ENCODE peak calls at places on chromosomes 2 and 18, in seven cellular contexts. J, Z, D, Q, R, W and F are unnamed samples.

GRCh38 chr18:39205565-39205964 is 1640.0 kb upstream of the CELF4 start:
- DNase-seq in J (no peak), Z (no peak), D (no peak), Q (no peak), R (no peak), W (no peak), F (no peak)

GRCh38 chr2:85166021-85166420 is 32.8 kb downstream of the TCF7L1 start:
- DNase-seq in J (no peak), Z (no peak), D (no peak), Q (no peak), R (no peak), W (no peak), F (no peak)

GRCh38 chr2:168978461-168978861 is 52.7 kb downstream of the ABCB11 start:
- DNase-seq in J (peak; percentile 83), Z (no peak), D (no peak), Q (no peak), R (no peak), W (no peak), F (no peak)

GRCh38 chr2:36366491-36367120 is 11.0 kb downstream of the CRIM1 start:
- DNase-seq in J (peak; percentile 44), Z (no peak), D (no peak), Q (no peak), R (no peak), W (no peak), F (no peak)

GRCh38 chr2:112121682-112122254 is 16.4 kb upstream of the FBLN7 start:
- DNase-seq in J (peak; percentile 69), Z (peak; percentile 64), D (peak; percentile 38), Q (no peak), R (no peak), W (no peak), F (peak; percentile 46)

GRCh38 chr2:33559986-33560385 is 39.1 kb downstream of the FAM98A start:
- DNase-seq in J (no peak), Z (no peak), D (no peak), Q (no peak), R (no peak), W (no peak), F (no peak)

GRCh38 chr2:77054938-77055337 is 467.2 kb downstream of the LRRTM4 start:
- DNase-seq in J (no peak), Z (no peak), D (no peak), Q (no peak), R (no peak), W (no peak), F (no peak)

GRCh38 chr2:101779190-101779589 is 81.7 kb downstream of the MAP4K4 start:
- DNase-seq in J (peak; percentile 32), Z (no peak), D (no peak), Q (no peak), R (no peak), W (no peak), F (no peak)

GRCh38 chr18:23369231-23369630 is 83.9 kb upstream of the RIOK3 start:
- DNase-seq in J (no peak), Z (no peak), D (no peak), Q (no peak), R (no peak), W (no peak), F (peak; percentile 41)

GRCh38 chr18:75343389-75343788 is 84.1 kb downstream of the SMIM21 start:
- DNase-seq in J (no peak), Z (no peak), D (no peak), Q (no peak), R (no peak), W (no peak), F (no peak)

GRCh38 chr18:37124511-37124910 is 295.6 kb downstream of the KIAA1328 start:
- DNase-seq in J (no peak), Z (no peak), D (no peak), Q (no peak), R (no peak), W (no peak), F (no peak)

GRCh38 chr2:54444503-54444902 is 11.6 kb upstream of the SPTBN1 start:
- DNase-seq in J (no peak), Z (no peak), D (peak; percentile 26), Q (no peak), R (no peak), W (no peak), F (no peak)

GRCh38 chr18:76874643-76875389 is 52.5 kb downstream of the ZNF236 start:
- DNase-seq in J (no peak), Z (no peak), D (no peak), Q (no peak), R (no peak), W (no peak), F (peak; percentile 2)

GRCh38 chr2:164126960-164127359 is 391.2 kb upstream of the FIGN start:
- DNase-seq in J (no peak), Z (no peak), D (no peak), Q (no peak), R (no peak), W (no peak), F (no peak)